ENCODE peak calls at places on chromosomes 4 and X, in four cellular contexts. V is GM12878, O is K562, F is HepG2. B is an unnamed sample.

GRCh38 chrX:112651766-112652165 is 28.0 kb downstream of the LHFPL1 start:
- DNase-seq in V (no peak), O (no peak), F (no peak), B (no peak)

GRCh38 chrX:53093177-53093655 is 726 bp upstream of the KANTR start:
- DNase-seq in V (no peak), O (peak), F (peak), B (peak)

GRCh38 chr4:98670186-98670585 is 11.8 kb upstream of the TSPAN5 start:
- DNase-seq in V (no peak), O (no peak), F (no peak), B (no peak)

GRCh38 chrX:24466025-24466424 is 939 bp downstream of the PDK3 start:
- DNase-seq in V (no peak), O (no peak), F (no peak), B (no peak)

GRCh38 chr4:113555868-113556267 is 205.7 kb downstream of the CAMK2D start:
- DNase-seq in V (no peak), O (no peak), F (no peak), B (no peak)

GRCh38 chr4:73447701-73448100 is 11.7 kb downstream of the AFP start:
- DNase-seq in V (no peak), O (no peak), F (no peak), B (no peak)

GRCh38 chrX:18026171-18026570 is 165.1 kb upstream of the RAI2 start:
- DNase-seq in V (no peak), O (no peak), F (no peak), B (no peak)

GRCh38 chr4:149264093-149264733 is 551.4 kb downstream of the IQCM start:
- DNase-seq in V (peak), O (peak), F (peak), B (peak)

GRCh38 chr4:3340703-3341088 is 47.9 kb downstream of the RGS12 start:
- DNase-seq in V (no peak), O (no peak), F (no peak), B (no peak)

GRCh38 chrX:56798866-56799864 is 70.1 kb downstream of the NBDY start:
- DNase-seq in V (no peak), O (no peak), F (peak), B (no peak)

GRCh38 chr4:86683983-86684382 is 89.9 kb downstream of the PTPN13 start:
- DNase-seq in V (no peak), O (no peak), F (no peak), B (no peak)

GRCh38 chr4:47824844-47825243 is 13.0 kb downstream of the CORIN start:
- DNase-seq in V (no peak), O (peak), F (no peak), B (no peak)

GRCh38 chr4:28360681-28361080 is 1500.0 kb downstream of the STIM2 start:
- DNase-seq in V (no peak), O (no peak), F (no peak), B (no peak)

GRCh38 chr4:26992657-26993361 is 132.2 kb downstream of the STIM2 start:
- DNase-seq in V (peak), O (peak), F (no peak), B (no peak)

GRCh38 chr4:105709081-105709450 is 482 bp downstream of the GSTCD start:
- DNase-seq in V (no peak), O (peak), F (peak), B (no peak)

GRCh38 chr4:127484101-127484500 is 148.7 kb upstream of the INTU start:
- DNase-seq in V (no peak), O (no peak), F (no peak), B (no peak)

GRCh38 chr4:84582302-84582987 is 482 bp upstream of the CDS1 start:
- DNase-seq in V (no peak), O (peak), F (peak), B (peak)

GRCh38 chr4:177455591-177455990 is 13.4 kb upstream of the AGA start:
- DNase-seq in V (no peak), O (peak), F (no peak), B (no peak)

GRCh38 chr4:28776004-28776403 is 1915.4 kb downstream of the STIM2 start:
- DNase-seq in V (no peak), O (no peak), F (no peak), B (no peak)

GRCh38 chrX:68416592-68416991 is 16.7 kb downstream of the OPHN1 start:
- DNase-seq in V (no peak), O (no peak), F (no peak), B (no peak)

GRCh38 chrX:43836435-43837184 is 45.6 kb downstream of the MAOB start:
- DNase-seq in V (no peak), O (peak), F (peak), B (no peak)

GRCh38 chrX:133229361-133229760 is 11.2 kb upstream of the TFDP3 start:
- DNase-seq in V (no peak), O (no peak), F (no peak), B (no peak)

GRCh38 chr4:15756361-15756861 is 21.7 kb upstream of the CD38 start:
- DNase-seq in V (peak), O (peak), F (peak), B (no peak)

GRCh38 chr4:67122029-67122428 is 423.3 kb downstream of the CENPC start:
- DNase-seq in V (no peak), O (peak), F (peak), B (no peak)

GRCh38 chrX:151176351-151176750 is at the start of gene GPR50:
- DNase-seq in V (no peak), O (no peak), F (no peak), B (peak)

GRCh38 chr4:186486172-186486571 is 69.2 kb downstream of the MTNR1A start:
- DNase-seq in V (no peak), O (no peak), F (no peak), B (no peak)

GRCh38 chrX:17405225-17405969 is 30.4 kb downstream of the NHS start:
- DNase-seq in V (no peak), O (no peak), F (peak), B (no peak)

GRCh38 chr4:150253965-150254364 is 175.7 kb downstream of the DCLK2 start:
- DNase-seq in V (no peak), O (no peak), F (no peak), B (no peak)

GRCh38 chrX:136204571-136204970 is 46.6 kb downstream of the MAP7D3 start:
- DNase-seq in V (no peak), O (no peak), F (no peak), B (no peak)

GRCh38 chr4:136400829-136401228 is 1131.5 kb downstream of the PCDH18 start:
- DNase-seq in V (no peak), O (no peak), F (peak), B (no peak)

GRCh38 chrX:40012039-40012799 is 85.5 kb downstream of the BCOR start:
- DNase-seq in V (no peak), O (no peak), F (peak), B (no peak)

GRCh38 chrX:14073561-14073960 is 43.9 kb upstream of the GEMIN8 start:
- DNase-seq in V (no peak), O (no peak), F (no peak), B (no peak)

GRCh38 chr4:138868562-138868961 is 147.0 kb upstream of the NOCT start:
- DNase-seq in V (no peak), O (no peak), F (no peak), B (no peak)

GRCh38 chrX:150429577-150429976 is 66.5 kb downstream of the MAMLD1 start:
- DNase-seq in V (no peak), O (no peak), F (no peak), B (no peak)

GRCh38 chrX:72576161-72576896 is 3.7 kb upstream of the HDAC8 start:
- DNase-seq in V (no peak), O (peak), F (peak), B (no peak)

GRCh38 chrX:3177851-3178250 is 136.6 kb downstream of the ARSF start:
- DNase-seq in V (no peak), O (no peak), F (peak), B (no peak)

DNA sequence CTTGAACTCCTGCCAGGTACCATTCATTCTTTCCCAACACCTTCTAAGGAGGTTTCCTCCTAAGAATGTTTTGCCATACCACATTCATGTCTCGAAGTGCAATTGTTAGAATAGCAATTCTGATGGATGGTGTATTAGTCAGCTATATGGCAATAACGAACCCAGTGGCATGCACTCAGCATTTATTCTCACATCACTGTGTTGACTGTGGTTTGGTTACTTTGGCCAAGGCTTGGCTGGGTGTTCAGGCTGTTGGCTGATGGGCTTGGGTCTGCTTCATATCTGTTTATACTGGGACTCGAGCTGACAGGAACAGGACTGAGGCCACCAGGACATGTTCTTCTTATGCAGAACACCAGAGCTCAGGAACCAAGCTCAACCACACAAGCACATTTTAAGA is 31.7 kb downstream of the PSAPL1 start:
- DNase-seq in V (no peak), O (no peak), F (no peak), B (no peak)
- TF ChIP-seq USF2 in V (no peak), O (no peak), F (no peak), B (no peak)

DNA sequence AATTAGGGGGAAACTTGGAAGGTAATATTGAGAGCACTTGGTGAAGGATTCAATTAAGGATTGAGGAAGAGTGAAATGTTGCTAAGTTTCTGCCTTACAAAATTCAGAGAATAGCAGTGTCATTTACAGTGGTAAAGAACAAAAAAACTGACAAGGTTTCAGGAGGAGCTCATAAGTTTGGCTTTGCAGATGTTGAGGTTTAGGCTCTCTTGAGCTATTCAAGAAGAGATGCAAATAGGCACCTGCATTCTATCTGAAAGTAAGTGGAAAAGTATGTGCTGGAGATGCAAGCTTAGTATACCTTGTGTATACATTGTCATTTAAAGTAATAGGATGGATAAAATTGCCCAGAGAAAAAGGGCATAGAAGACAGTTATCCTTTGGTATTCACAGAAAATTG is 22.3 kb upstream of the EMCN start:
- DNase-seq in V (no peak), O (no peak), F (no peak), B (no peak)
- TF ChIP-seq ETV6 in V (no peak), O (no peak), F (no peak), B (no peak)

GRCh38 chr4:56531823-56532222 is 26.2 kb downstream of the ARL9 start:
- DNase-seq in V (no peak), O (peak), F (no peak), B (no peak)
- TF ChIP-seq USF2 in V (no peak), O (no peak), F (no peak), B (no peak)

GRCh38 chr4:6177587-6178197 is 22.7 kb downstream of the JAKMIP1 start:
- DNase-seq in V (no peak), O (peak), F (no peak), B (peak)
- TF ChIP-seq ETV6 in V (no peak), O (no peak), F (no peak), B (no peak)

DNA sequence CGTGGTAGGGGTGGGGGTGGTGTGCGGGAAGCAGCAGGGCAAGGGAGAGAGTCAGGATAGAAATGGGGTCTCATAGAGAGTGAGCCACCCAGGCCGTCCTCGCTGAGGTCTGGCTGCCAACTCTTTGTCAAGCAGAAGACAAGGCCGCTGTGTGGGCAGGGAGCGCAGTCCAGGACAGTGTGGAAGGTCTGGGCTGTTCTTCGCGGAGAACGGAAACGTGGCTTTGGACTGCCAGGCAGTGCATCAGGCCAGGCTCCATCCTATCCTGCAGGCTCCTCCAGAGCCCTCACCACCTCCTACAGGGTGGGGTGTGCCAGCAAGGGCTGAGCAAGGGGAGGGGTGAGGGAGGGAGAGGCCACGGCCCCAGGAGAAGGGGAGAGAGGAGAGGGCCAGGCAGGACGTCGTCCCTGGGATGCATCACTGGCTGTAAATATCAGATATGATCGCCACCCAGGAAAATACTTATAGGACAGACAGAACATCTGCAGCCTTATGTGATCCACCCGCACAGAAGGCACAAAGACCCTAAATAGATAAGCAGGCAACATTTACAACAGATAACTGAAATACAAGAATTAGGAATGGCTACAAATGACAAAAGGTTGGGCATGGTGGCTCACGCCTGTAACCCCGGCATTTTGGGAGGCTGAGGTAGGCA is 85.3 kb downstream of the ABLIM2 start:
- DNase-seq in V (no peak), O (no peak), F (no peak), B (no peak)
- TF ChIP-seq USF2 in V (no peak), O (no peak), F (no peak), B (no peak)

GRCh38 chr4:76569225-76569624 is 134.2 kb downstream of the SHROOM3 start:
- DNase-seq in V (no peak), O (no peak), F (no peak), B (no peak)

GRCh38 chr4:76572224-76572623 is 137.2 kb downstream of the SHROOM3 start:
- DNase-seq in V (no peak), O (no peak), F (no peak), B (no peak)

GRCh38 chr4:76571274-76571673 is 136.2 kb downstream of the SHROOM3 start:
- DNase-seq in V (no peak), O (no peak), F (peak), B (no peak)

GRCh38 chr4:76569695-76570094 is 134.7 kb downstream of the SHROOM3 start:
- DNase-seq in V (no peak), O (no peak), F (no peak), B (no peak)

DNA sequence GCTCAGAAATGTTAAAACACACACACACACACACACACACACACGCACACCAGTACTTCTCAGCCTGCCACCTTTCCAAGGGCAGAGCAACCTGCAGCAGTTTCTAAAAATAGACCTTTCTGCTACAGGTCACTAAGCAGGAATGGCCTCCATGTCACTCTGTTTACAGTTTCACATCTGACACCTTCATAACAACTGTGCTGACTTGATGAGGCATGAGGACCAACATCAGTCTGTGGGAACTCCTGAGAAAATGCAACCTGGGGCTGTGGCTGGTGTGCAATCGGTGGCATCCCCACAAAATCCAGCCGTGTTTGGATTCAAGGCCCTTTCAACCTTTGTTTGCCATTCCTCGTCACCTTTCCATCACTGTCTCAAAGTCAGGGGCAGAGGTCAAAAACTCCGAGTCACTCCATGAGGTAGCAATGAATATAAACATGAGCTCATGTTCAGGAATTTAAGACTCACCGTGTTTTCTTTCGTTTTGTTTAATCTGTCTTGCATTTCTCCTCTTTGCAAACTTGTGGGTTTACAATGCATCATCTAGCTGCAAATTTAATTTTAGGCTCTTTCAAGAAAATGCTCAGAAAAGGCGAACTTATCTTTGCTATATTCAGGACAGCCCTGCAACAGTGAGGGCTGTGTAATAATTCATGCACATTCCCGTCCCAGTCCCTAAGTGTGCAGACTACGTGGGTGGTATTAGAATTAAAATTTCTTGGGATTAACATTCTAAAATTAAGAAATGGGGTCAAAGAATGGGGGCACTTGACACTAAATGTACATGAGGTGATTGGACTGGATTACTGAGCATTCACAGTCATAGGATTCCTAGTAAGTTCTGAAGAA is 135.3 kb downstream of the SHROOM3 start:
- DNase-seq in V (no peak), O (no peak), F (peak), B (no peak)
- TF ChIP-seq ETV6 in V (no peak), O (no peak), F (no peak), B (no peak)

GRCh38 chr4:165953181-165953580 is 80.1 kb downstream of the TLL1 start:
- DNase-seq in V (no peak), O (no peak), F (no peak), B (no peak)
- TF ChIP-seq USF2 in V (no peak), O (no peak), F (no peak), B (no peak)

DNA sequence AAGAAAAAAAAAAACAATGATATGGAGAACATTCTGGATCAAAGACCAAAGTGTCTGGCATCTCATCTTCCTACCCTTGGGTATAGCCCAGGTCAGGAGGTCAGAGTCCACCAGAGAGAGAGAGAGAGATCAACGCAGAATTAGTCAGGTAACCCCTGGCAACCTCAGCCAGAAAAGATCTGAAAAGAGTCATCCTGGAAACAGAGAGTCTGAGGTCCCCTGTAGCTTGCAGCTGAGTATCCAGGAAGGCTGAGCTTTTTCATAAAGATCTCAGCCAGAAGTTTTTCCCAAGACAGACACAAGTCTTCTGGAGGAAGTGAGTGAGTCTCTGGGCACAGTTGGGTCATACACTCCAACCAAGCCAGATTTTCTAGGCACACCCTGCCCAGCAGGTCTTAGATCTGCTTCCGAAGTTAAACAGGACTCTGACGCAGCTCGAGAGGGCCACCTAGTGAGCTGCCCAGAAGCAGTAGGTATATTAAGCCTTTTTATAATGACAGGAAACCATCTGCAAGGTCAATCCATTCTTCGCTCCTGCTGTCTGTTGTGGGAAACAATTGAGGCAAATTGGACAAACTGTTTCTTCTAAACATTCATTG is 35.7 kb downstream of the ACE2 start:
- DNase-seq in V (peak), O (peak), F (peak), B (peak)
- TF ChIP-seq ETV6 in V (no peak), O (no peak), F (no peak), B (no peak)

GRCh38 chrX:102624105-102624504 is 24.8 kb downstream of the ARMCX5 start:
- DNase-seq in V (no peak), O (no peak), F (no peak), B (no peak)
- TF ChIP-seq USF2 in V (no peak), O (no peak), F (no peak), B (no peak)